ENCODE peak calls at places on chromosomes 11 and 22, in five cellular contexts. One of them, this sample, is unnamed.

GRCh38 chr11:17760102-17761029 is 25.8 kb downstream of the KCNC1 start:
- DNase-seq in retina: peak
- DNase-seq in NCI-H2081: peak
- DNase-seq in GM23248: peak
- DNase-seq in OCI-M1: peak
- DNase-seq in this sample: no peak

GRCh38 chr11:99020324-99021225 is at the start of gene CNTN5:
- DNase-seq in retina: peak
- DNase-seq in NCI-H2081: peak
- DNase-seq in GM23248: peak
- DNase-seq in OCI-M1: peak
- DNase-seq in this sample: no peak

GRCh38 chr11:110000045-110000502 is 93.1 kb upstream of the ZC3H12C start:
- DNase-seq in retina: no peak
- DNase-seq in NCI-H2081: no peak
- DNase-seq in GM23248: peak
- DNase-seq in OCI-M1: peak
- DNase-seq in this sample: no peak

GRCh38 chr22:36689583-36689982 is 14.0 kb downstream of the CACNG2 start:
- DNase-seq in retina: no peak
- DNase-seq in NCI-H2081: no peak
- DNase-seq in GM23248: no peak
- DNase-seq in OCI-M1: no peak
- DNase-seq in this sample: no peak

GRCh38 chr11:12868315-12869073 is 140.6 kb upstream of the RASSF10 start:
- DNase-seq in retina: no peak
- DNase-seq in NCI-H2081: no peak
- DNase-seq in GM23248: peak
- DNase-seq in OCI-M1: no peak
- DNase-seq in this sample: no peak

GRCh38 chr11:130631119-130631518 is 182.7 kb downstream of the ADAMTS15 start:
- DNase-seq in retina: no peak
- DNase-seq in NCI-H2081: no peak
- DNase-seq in GM23248: peak
- DNase-seq in OCI-M1: no peak
- DNase-seq in this sample: no peak

GRCh38 chr11:133810179-133810550 is 35.1 kb downstream of the SPATA19 start:
- DNase-seq in retina: no peak
- DNase-seq in NCI-H2081: no peak
- DNase-seq in GM23248: no peak
- DNase-seq in OCI-M1: no peak
- DNase-seq in this sample: no peak

GRCh38 chr11:17256512-17256911 is 20.0 kb upstream of the NUCB2 start:
- DNase-seq in retina: no peak
- DNase-seq in NCI-H2081: no peak
- DNase-seq in GM23248: peak
- DNase-seq in OCI-M1: no peak
- DNase-seq in this sample: no peak

GRCh38 chr22:19806213-19807160 is 45.9 kb downstream of the TBX1 start:
- DNase-seq in retina: no peak
- DNase-seq in NCI-H2081: no peak
- DNase-seq in GM23248: no peak
- DNase-seq in OCI-M1: no peak
- DNase-seq in this sample: no peak

GRCh38 chr22:43136255-43136654 is 6.9 kb downstream of the MCAT start:
- DNase-seq in retina: peak
- DNase-seq in NCI-H2081: no peak
- DNase-seq in GM23248: peak
- DNase-seq in OCI-M1: peak
- DNase-seq in this sample: peak

GRCh38 chr11:113874096-113874919 is 1.1 kb downstream of the USP28 start:
- DNase-seq in retina: no peak
- DNase-seq in NCI-H2081: no peak
- DNase-seq in GM23248: peak
- DNase-seq in OCI-M1: no peak
- DNase-seq in this sample: no peak

GRCh38 chr22:33325232-33326004 is 267.2 kb upstream of the SYN3 start:
- DNase-seq in retina: no peak
- DNase-seq in NCI-H2081: no peak
- DNase-seq in GM23248: no peak
- DNase-seq in OCI-M1: no peak
- DNase-seq in this sample: no peak

GRCh38 chr11:65041206-65042035 is at the start of gene SAC3D1:
- DNase-seq in retina: peak
- DNase-seq in NCI-H2081: no peak
- DNase-seq in GM23248: peak
- DNase-seq in OCI-M1: peak
- DNase-seq in this sample: peak

GRCh38 chr11:30326114-30326783 is 3.3 kb downstream of the ARL14EP start:
- DNase-seq in retina: no peak
- DNase-seq in NCI-H2081: no peak
- DNase-seq in GM23248: peak
- DNase-seq in OCI-M1: peak
- DNase-seq in this sample: no peak

GRCh38 chr11:12003329-12003728 is 5.1 kb downstream of the DKK3 start:
- DNase-seq in retina: no peak
- DNase-seq in NCI-H2081: no peak
- DNase-seq in GM23248: no peak
- DNase-seq in OCI-M1: peak
- DNase-seq in this sample: no peak

GRCh38 chr11:111886032-111886431 is 6.7 kb downstream of the CFAP68 start:
- DNase-seq in retina: no peak
- DNase-seq in NCI-H2081: no peak
- DNase-seq in GM23248: no peak
- DNase-seq in OCI-M1: no peak
- DNase-seq in this sample: no peak

GRCh38 chr22:34902335-34902734 is 163.6 kb upstream of the ISX start:
- DNase-seq in retina: no peak
- DNase-seq in NCI-H2081: no peak
- DNase-seq in GM23248: no peak
- DNase-seq in OCI-M1: no peak
- DNase-seq in this sample: no peak

GRCh38 chr11:11947825-11948224 is 60.6 kb downstream of the DKK3 start:
- DNase-seq in retina: no peak
- DNase-seq in NCI-H2081: no peak
- DNase-seq in GM23248: no peak
- DNase-seq in OCI-M1: no peak
- DNase-seq in this sample: no peak

GRCh38 chr22:21961127-21961867 is 8.6 kb upstream of the PPM1F start:
- DNase-seq in retina: no peak
- DNase-seq in NCI-H2081: no peak
- DNase-seq in GM23248: no peak
- DNase-seq in OCI-M1: no peak
- DNase-seq in this sample: no peak

GRCh38 chr11:124841186-124841585 is 24.0 kb upstream of the ROBO3 start:
- DNase-seq in retina: no peak
- DNase-seq in NCI-H2081: no peak
- DNase-seq in GM23248: peak
- DNase-seq in OCI-M1: no peak
- DNase-seq in this sample: no peak

GRCh38 chr11:124951341-124951740 is 2.7 kb upstream of the CCDC15 start:
- DNase-seq in retina: no peak
- DNase-seq in NCI-H2081: no peak
- DNase-seq in GM23248: no peak
- DNase-seq in OCI-M1: no peak
- DNase-seq in this sample: no peak

GRCh38 chr11:131422491-131422890 is 52.1 kb downstream of the NTM start:
- DNase-seq in retina: no peak
- DNase-seq in NCI-H2081: no peak
- DNase-seq in GM23248: no peak
- DNase-seq in OCI-M1: no peak
- DNase-seq in this sample: no peak

GRCh38 chr11:22922672-22923071 is 62.4 kb upstream of the CCDC179 start:
- DNase-seq in retina: no peak
- DNase-seq in NCI-H2081: no peak
- DNase-seq in GM23248: no peak
- DNase-seq in OCI-M1: peak
- DNase-seq in this sample: no peak

GRCh38 chr11:81644239-81644840 is 1089.3 kb downstream of the FAM181B start:
- DNase-seq in retina: peak
- DNase-seq in NCI-H2081: peak
- DNase-seq in GM23248: peak
- DNase-seq in OCI-M1: peak
- DNase-seq in this sample: no peak

GRCh38 chr22:50581950-50582561 is 593 bp downstream of the CHKB start:
- DNase-seq in retina: peak
- DNase-seq in NCI-H2081: no peak
- DNase-seq in GM23248: peak
- DNase-seq in OCI-M1: peak
- DNase-seq in this sample: no peak

GRCh38 chr11:94519478-94520084 is 7.3 kb downstream of the C11orf97 start:
- DNase-seq in retina: peak
- DNase-seq in NCI-H2081: peak
- DNase-seq in GM23248: peak
- DNase-seq in OCI-M1: peak
- DNase-seq in this sample: no peak

GRCh38 chr11:132050577-132051180 is 680.3 kb downstream of the NTM start:
- DNase-seq in retina: no peak
- DNase-seq in NCI-H2081: no peak
- DNase-seq in GM23248: no peak
- DNase-seq in OCI-M1: no peak
- DNase-seq in this sample: no peak

GRCh38 chr22:45280583-45280972 is 4.2 kb upstream of the UPK3A start:
- DNase-seq in retina: no peak
- DNase-seq in NCI-H2081: no peak
- DNase-seq in GM23248: no peak
- DNase-seq in OCI-M1: no peak
- DNase-seq in this sample: no peak

GRCh38 chr11:113397821-113398220 is 10.2 kb downstream of the ANKK1 start:
- DNase-seq in retina: no peak
- DNase-seq in NCI-H2081: no peak
- DNase-seq in GM23248: no peak
- DNase-seq in OCI-M1: no peak
- DNase-seq in this sample: no peak

GRCh38 chr11:66239998-66240780 is 28.2 kb upstream of the RAB1B start:
- DNase-seq in retina: no peak
- DNase-seq in NCI-H2081: no peak
- DNase-seq in GM23248: no peak
- DNase-seq in OCI-M1: no peak
- DNase-seq in this sample: no peak

GRCh38 chr11:96027021-96027420 is 103.1 kb upstream of the MTMR2 start:
- DNase-seq in retina: no peak
- DNase-seq in NCI-H2081: no peak
- DNase-seq in GM23248: no peak
- DNase-seq in OCI-M1: no peak
- DNase-seq in this sample: no peak

This sample was measured in effector memory CD8-positive, alpha-beta T cell.